ENCODE peak calls at places on chromosomes 4 and X, in six cellular contexts. W, A, Y, T, D and P are unnamed samples.

GRCh38 chr4:71772592-71772991 is 11.3 kb downstream of the GC start:
- DNase-seq in W (peak; percentile 9), A (no peak), Y (no peak), T (no peak), D (no peak), P (no peak)

GRCh38 chrX:69097451-69098236 is 67.6 kb downstream of the PJA1 start:
- DNase-seq in W (peak; percentile 7), A (no peak), Y (no peak), T (no peak), D (no peak), P (no peak)

GRCh38 chr4:184310171-184310567 is 92.5 kb upstream of the ENPP6 start:
- DNase-seq in W (peak; percentile 39), A (no peak), Y (no peak), T (no peak), D (no peak), P (no peak)

GRCh38 chr4:80454040-80454439 is 118.5 kb downstream of the CFAP299 start:
- DNase-seq in W (no peak), A (no peak), Y (no peak), T (no peak), D (no peak), P (no peak)

GRCh38 chr4:159051245-159052071 is 51.4 kb upstream of the RAPGEF2 start:
- DNase-seq in W (no peak), A (peak; percentile 84), Y (peak; percentile 30), T (no peak), D (no peak), P (peak; percentile 30)

GRCh38 chr4:33340168-33340567 is 2620.0 kb downstream of the PCDH7 start:
- DNase-seq in W (no peak), A (no peak), Y (no peak), T (no peak), D (no peak), P (no peak)

GRCh38 chrX:2385224-2385623 is 115.6 kb downstream of the DHRSX start:
- DNase-seq in W (no peak), A (no peak), Y (no peak), T (no peak), D (no peak), P (no peak)

GRCh38 chrX:43064096-43064495 is 286.1 kb upstream of the PPP1R2C start:
- DNase-seq in W (no peak), A (no peak), Y (no peak), T (no peak), D (no peak), P (no peak)

GRCh38 chrX:37871626-37872302 is 24.4 kb upstream of the DYNLT3 start:
- DNase-seq in W (peak; percentile 64), A (no peak), Y (no peak), T (no peak), D (no peak), P (no peak)

GRCh38 chr4:54322817-54323417 is 93.8 kb downstream of the PDGFRA start:
- DNase-seq in W (peak; percentile 78), A (no peak), Y (peak; percentile 58), T (peak; percentile 68), D (peak; percentile 61), P (peak; percentile 38)

DNA sequence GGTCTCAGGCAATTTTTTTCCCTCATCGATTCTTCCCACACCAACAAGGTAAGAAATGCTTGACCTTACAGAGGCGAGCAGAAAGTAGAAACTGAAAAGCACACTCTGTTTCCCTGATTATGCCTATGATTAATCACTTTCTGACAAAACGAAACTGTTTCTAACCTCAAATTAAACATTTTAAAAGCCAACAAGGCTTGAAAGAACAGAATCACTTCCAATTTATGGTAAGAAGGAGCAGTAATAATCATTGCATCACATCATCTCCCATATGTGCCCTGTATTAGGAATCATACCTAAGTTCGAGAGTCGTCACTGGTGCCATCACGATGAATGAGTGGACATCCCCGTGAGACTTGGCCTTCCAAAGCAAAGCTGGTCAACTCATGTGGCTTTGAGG is 12.5 kb upstream of the CXCL13 start:
- DNase-seq in W (no peak), A (no peak), Y (no peak), T (no peak), D (no peak), P (no peak)
- TF ChIP-seq POLR2AphosphoS5 in W (no peak), A (no peak), Y (no peak), T (no peak), D (no peak), P (no peak)

GRCh38 chr4:38099908-38100407 is 139.8 kb downstream of the PTTG2 start:
- DNase-seq in W (no peak), A (no peak), Y (no peak), T (no peak), D (no peak), P (no peak)
- TF ChIP-seq POLR2A in W (no peak), A (no peak), Y (no peak), T (no peak), D (no peak), P (no peak)

DNA sequence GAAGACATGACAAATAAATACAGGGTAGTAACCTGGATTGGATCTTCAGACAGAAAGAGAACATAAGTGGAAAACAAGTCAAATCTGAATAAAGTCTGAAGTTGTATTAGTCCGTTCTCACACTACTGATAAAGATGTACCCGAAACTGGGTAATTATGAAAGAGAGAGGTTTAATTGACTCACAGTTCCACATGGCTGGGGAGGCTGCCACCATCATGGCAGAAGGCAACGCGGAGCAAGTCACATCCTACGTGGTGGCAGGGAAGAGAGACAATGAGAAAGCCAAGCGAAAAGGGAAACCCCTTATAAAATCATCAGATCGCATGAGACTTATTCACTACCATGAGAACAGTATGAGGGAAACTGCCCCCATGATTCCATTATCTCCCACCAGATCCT is 82.8 kb downstream of the USP46 start:
- DNase-seq in W (no peak), A (no peak), Y (no peak), T (no peak), D (no peak), P (no peak)
- TF ChIP-seq TAF1 in W (no peak), A (no peak), Y (no peak), T (no peak), D (no peak), P (no peak)

GRCh38 chr4:77082886-77083608 is 7.3 kb upstream of the CCNI start:
- DNase-seq in W (peak; percentile 25), A (no peak), Y (no peak), T (no peak), D (no peak), P (no peak)
- TF ChIP-seq POLR2AphosphoS5 in W (no peak), A (no peak), Y (no peak), T (no peak), D (no peak), P (no peak)

DNA sequence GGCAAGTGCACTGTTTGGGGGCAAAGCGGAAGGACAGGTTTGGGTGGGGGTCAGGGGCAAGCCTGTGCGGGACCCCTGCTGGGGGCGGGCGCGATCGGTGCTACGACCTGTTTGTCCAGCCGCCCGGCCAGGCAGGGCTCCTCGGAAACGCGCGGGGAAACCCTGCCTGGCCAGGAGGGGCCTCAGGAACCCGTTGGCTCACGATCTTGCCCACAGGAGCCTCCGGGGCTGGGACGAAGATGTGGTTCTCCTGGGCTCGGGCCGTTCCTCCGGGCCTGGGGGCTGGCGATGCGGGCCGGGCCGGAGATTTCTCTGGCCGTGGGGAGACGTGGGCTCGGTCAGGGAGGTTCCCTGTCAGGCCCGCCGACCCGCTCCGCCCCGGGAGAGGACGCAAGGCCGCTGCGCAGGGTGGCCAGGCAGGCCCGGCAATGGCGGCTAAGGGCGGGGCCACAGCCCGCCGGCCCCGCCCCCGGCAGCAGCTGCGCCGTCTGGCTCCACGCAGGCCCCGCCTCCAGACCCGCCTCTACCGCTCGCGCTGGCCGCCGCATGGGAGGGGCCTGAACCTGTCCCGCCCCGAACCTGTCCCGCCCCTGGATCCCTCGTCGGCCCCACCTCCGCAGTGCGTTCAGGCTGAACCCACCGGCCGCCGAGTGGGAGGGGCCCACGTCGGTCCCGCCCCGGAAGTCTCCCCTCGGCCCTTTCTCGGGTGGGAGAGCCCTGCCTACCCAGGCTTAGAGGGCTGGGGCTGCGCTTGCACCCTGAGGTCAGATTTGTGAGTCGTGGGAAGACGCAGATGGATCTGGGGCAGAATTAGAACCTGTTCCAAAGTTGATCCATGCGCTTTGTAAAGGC is at the start of gene FAM3A:
- DNase-seq in W (peak; percentile 91), A (peak; percentile 52), Y (peak; percentile 67), T (peak; percentile 68), D (no peak), P (peak; percentile 65)
- TF ChIP-seq POLR2A in W (peak; percentile 83), A (peak; percentile 87), Y (peak; percentile 63), T (peak; percentile 53), D (no peak), P (peak; percentile 63)

GRCh38 chrX:71603618-71604017 is 14.7 kb downstream of the CXCR3 start:
- DNase-seq in W (no peak), A (no peak), Y (no peak), T (no peak), D (no peak), P (no peak)
- TF ChIP-seq TAF1 in W (no peak), A (no peak), Y (no peak), T (no peak), D (no peak), P (no peak)

DNA sequence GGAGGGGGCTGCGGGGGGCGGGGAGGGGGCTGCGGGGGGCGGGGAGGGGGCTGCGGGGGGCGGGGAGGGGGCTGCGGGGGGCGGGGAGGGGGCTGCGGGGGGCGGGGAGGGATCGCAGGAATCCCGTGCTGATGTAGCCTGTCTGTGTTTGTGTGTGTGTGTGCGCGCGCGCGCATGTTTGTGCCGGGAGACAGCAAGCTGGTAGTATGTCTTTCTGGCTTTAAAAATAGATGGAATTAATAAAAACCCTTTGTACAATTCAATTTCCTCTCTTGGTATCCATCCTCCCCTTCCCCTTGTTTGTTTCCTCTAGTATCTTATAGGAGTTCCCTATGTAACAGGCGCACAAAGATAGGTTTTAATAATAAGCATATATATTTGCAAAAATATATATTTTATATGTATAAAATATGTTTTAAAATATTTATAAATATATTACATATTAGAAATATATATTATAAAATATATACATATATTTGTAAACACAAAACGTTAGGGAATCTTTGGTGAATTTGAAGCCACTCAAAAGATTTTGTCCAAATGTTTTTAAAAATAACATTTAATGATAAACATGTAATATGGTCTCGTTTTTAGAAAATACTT is 782 bp downstream of the ARHGAP24 start:
- DNase-seq in W (no peak), A (no peak), Y (no peak), T (no peak), D (no peak), P (no peak)
- TF ChIP-seq POLR2AphosphoS5 in W (no peak), A (no peak), Y (no peak), T (no peak), D (no peak), P (no peak)